ENCODE peak calls at places on chromosomes 7 and 10, in five cellular contexts. L is GM12878, E is fibroblast of pulmonary artery, P is lower lobe of right lung, Q is ovary. Y is an unnamed sample.
A peak's percentile ranks its signal among the peaks of the same experiment; 100 is the strongest.

GRCh38 chr7:96026606-96027005 is 254.3 kb downstream of the DYNC1I1 start:
- DNase-seq in L (no peak), E (no peak), P (no peak), Q (no peak), Y (no peak)

GRCh38 chr7:12711124-12711523 is 23.7 kb downstream of the ARL4A start:
- DNase-seq in L (no peak), E (no peak), P (no peak), Q (no peak), Y (no peak)

GRCh38 chr10:132252412-132252811 is 55.3 kb downstream of the STK32C start:
- DNase-seq in L (no peak), E (no peak), P (no peak), Q (no peak), Y (no peak)

GRCh38 chr7:106313966-106314365 is 29.2 kb upstream of the NAMPT start:
- DNase-seq in L (no peak), E (no peak), P (no peak), Q (no peak), Y (no peak)

GRCh38 chr10:112963835-112964234 is 13.8 kb downstream of the TCF7L2 start:
- DNase-seq in L (no peak), E (no peak), P (no peak), Q (no peak), Y (no peak)

GRCh38 chr10:47404446-47404845 is 20.4 kb upstream of the ZNF488 start:
- DNase-seq in L (no peak), E (no peak), P (no peak), Q (no peak), Y (no peak)

GRCh38 chr10:3784510-3785250 is at the start of gene KLF6:
- DNase-seq in L (no peak), E (peak; percentile 57), P (peak; percentile 77), Q (peak; percentile 72), Y (no peak)

GRCh38 chr10:119811122-119811521 is 61.5 kb downstream of the MCMBP start:
- DNase-seq in L (no peak), E (no peak), P (no peak), Q (no peak), Y (no peak)

DNA sequence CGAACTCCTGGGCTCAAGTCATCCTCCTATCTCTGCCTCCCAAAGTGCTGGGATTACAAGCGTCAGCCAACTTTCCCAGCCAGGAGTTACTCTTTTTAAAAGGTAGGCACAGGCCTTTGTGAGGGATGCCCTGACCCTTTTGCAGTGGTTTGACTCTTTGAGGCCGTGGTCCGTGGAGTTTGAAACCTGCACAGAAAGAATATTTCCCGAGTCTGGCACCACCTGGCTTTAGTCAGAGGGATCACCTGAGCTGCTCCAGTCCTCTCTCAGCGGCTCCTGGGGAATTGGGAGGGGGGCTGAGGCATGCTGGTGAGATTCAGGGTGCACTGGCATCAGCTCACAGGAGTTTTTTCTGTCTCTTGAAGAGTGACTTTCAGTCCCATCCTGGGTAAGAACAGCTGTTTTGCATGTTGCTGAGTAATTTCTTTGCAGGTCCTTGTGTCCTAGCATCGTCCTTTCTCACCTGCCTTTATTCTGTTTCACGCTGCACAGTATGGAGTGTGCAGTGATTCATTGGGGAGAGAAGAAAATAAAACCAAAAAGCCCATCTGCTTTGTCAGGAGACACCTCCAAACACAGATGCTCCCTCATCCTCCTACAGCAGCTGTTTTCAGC is 284.5 kb downstream of the CAMK1D start:
- DNase-seq in L (no peak), E (no peak), P (no peak), Q (no peak), Y (no peak)
- TF ChIP-seq CTCF in L (no peak), E (no peak), P (no peak), Q (no peak), Y (no peak)

GRCh38 chr7:32072397-32072796 is 2.2 kb upstream of the PDE1C start:
- DNase-seq in L (no peak), E (no peak), P (no peak), Q (no peak), Y (no peak)
- TF ChIP-seq CTCF in L (no peak), E (no peak), P (no peak), Q (no peak), Y (peak; percentile 22)

GRCh38 chr7:155450828-155451521 is 7.0 kb upstream of the EN2 start:
- DNase-seq in L (no peak), E (no peak), P (peak; percentile 27), Q (no peak), Y (no peak)
- TF ChIP-seq CTCF in L (no peak), E (no peak), P (no peak), Q (no peak), Y (no peak)

GRCh38 chr7:115679976-115680375 is 350.6 kb downstream of the TFEC start:
- DNase-seq in L (peak; percentile 5), E (peak; percentile 74), P (no peak), Q (no peak), Y (no peak)
- TF ChIP-seq CTCF in L (peak; percentile 49), E (peak; percentile 75), P (peak; percentile 27), Q (no peak), Y (peak; percentile 58)

Y was measured in GM06990.